ENCODE peak calls at places on chromosome 20, in six cellular contexts. B, D, O, W, J and M are unnamed samples.

GRCh38 chr20:33970229-33970628 is 23.5 kb upstream of the RALY start:
- DNase-seq in B (no peak), D (no peak), O (no peak), W (no peak), J (no peak), M (no peak)

GRCh38 chr20:37364927-37365272 is 19.0 kb downstream of the SRC start:
- DNase-seq in B (no peak), D (no peak), O (no peak), W (no peak), J (no peak), M (no peak)

GRCh38 chr20:24491043-24491756 is 21.8 kb downstream of the SYNDIG1 start:
- DNase-seq in B (no peak), D (no peak), O (no peak), W (no peak), J (no peak), M (no peak)

GRCh38 chr20:11556410-11556809 is 361.3 kb upstream of the BTBD3 start:
- DNase-seq in B (no peak), D (no peak), O (no peak), W (no peak), J (no peak), M (no peak)

GRCh38 chr20:35326021-35326731 is 34.0 kb upstream of the FAM83C start:
- DNase-seq in B (no peak), D (no peak), O (no peak), W (no peak), J (no peak), M (no peak)

GRCh38 chr20:44336725-44337380 is at the start of gene R3HDML:
- DNase-seq in B (no peak), D (no peak), O (no peak), W (no peak), J (no peak), M (no peak)

GRCh38 chr20:21102252-21102609 is 3.9 kb downstream of the LINC00237 start:
- DNase-seq in B (no peak), D (no peak), O (no peak), W (no peak), J (peak; percentile 50), M (no peak)

GRCh38 chr20:21229163-21229562 is 74.0 kb upstream of the XRN2 start:
- DNase-seq in B (no peak), D (no peak), O (no peak), W (no peak), J (no peak), M (no peak)

GRCh38 chr20:57190536-57191265 is 75.7 kb downstream of the BMP7 start:
- DNase-seq in B (no peak), D (no peak), O (no peak), W (peak; percentile 19), J (no peak), M (no peak)

GRCh38 chr20:37886851-37887297 is 16.1 kb upstream of the VSTM2L start:
- DNase-seq in B (no peak), D (no peak), O (peak; percentile 72), W (no peak), J (no peak), M (no peak)

GRCh38 chr20:61608275-61609085 is 356.4 kb downstream of the CDH4 start:
- DNase-seq in B (no peak), D (no peak), O (no peak), W (no peak), J (peak; percentile 86), M (no peak)

GRCh38 chr20:18904624-18905023 is 91.0 kb downstream of the SCP2D1 start:
- DNase-seq in B (no peak), D (no peak), O (no peak), W (no peak), J (peak; percentile 18), M (no peak)

GRCh38 chr20:34012735-34013134 is 19.0 kb downstream of the RALY start:
- DNase-seq in B (no peak), D (no peak), O (no peak), W (no peak), J (no peak), M (no peak)

GRCh38 chr20:1334761-1335160 is 5.8 kb upstream of the SDCBP2 start:
- DNase-seq in B (no peak), D (no peak), O (no peak), W (no peak), J (no peak), M (no peak)

GRCh38 chr20:59705651-59706101 is 101.3 kb downstream of the PHACTR3 start:
- DNase-seq in B (no peak), D (no peak), O (no peak), W (no peak), J (no peak), M (no peak)

GRCh38 chr20:16501236-16501635 is 72.0 kb downstream of the KIF16B start:
- DNase-seq in B (no peak), D (no peak), O (no peak), W (no peak), J (no peak), M (no peak)

GRCh38 chr20:63273180-63273579 is 567 bp downstream of the ARFGAP1 start:
- DNase-seq in B (no peak), D (no peak), O (no peak), W (no peak), J (no peak), M (no peak)
- H3K27ac ChIP-seq in B (peak overlapping the region; percentile 46), D (no peak overlapping the region), O (peak overlapping the region; percentile 78), W (peak overlapping the region; percentile 60), J (no peak overlapping the region), M (peak overlapping the region; percentile 75)

GRCh38 chr20:47713941-47714450 is 71.3 kb downstream of the SULF2 start:
- DNase-seq in B (no peak), D (no peak), O (no peak), W (peak; percentile 66), J (no peak), M (no peak)
- H3K27ac ChIP-seq in B (no peak overlapping the region), D (no peak overlapping the region), O (no peak overlapping the region), W (no peak overlapping the region), J (no peak overlapping the region), M (no peak overlapping the region)

GRCh38 chr20:49571553-49571835 is 3.6 kb upstream of the PTGIS start:
- DNase-seq in B (no peak), D (no peak), O (no peak), W (no peak), J (no peak), M (no peak)

GRCh38 chr20:49570161-49570827 is 2.4 kb upstream of the PTGIS start:
- DNase-seq in B (no peak), D (no peak), O (no peak), W (no peak), J (no peak), M (no peak)

GRCh38 chr20:49572857-49573256 is 4.9 kb upstream of the PTGIS start:
- DNase-seq in B (no peak), D (no peak), O (no peak), W (no peak), J (peak; percentile 48), M (no peak)

GRCh38 chr20:49569403-49570115 is 1.6 kb upstream of the PTGIS start:
- DNase-seq in B (no peak), D (no peak), O (no peak), W (no peak), J (peak; percentile 21), M (no peak)

DNA sequence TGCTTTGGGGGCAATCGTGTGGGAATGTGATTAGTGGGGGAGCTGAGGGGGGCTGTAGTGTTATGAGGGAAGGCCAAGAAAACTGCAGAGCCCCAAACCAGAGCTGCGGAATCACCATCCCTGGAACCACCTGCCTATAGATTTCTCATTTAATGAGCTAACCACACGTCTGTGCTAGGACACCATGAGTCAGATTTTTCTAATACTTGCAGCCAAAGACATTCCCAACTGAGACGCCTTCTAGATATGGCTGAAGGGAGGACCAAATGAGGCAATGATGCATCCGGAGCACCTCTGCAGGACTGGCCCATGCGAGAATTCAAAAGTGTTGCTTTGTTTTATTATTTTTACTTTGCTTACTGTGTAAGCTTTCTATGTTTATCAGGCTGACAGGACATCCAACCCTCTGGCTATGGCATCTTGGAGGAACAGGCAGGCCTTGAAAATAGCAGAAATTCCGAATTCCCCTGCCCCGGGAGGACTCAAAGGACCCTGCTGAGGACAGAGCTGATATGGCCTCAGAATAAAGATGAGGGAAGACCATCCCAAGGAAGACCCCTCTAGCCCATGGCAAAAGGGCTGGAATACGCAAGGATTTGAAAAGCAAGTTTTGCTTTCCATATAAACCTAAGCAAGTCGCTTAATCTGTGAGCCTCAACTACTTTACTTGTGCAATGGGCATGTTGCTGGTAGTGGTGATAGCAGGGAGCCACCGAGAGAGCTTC is 3.1 kb upstream of the PTGIS start:
- DNase-seq in B (no peak), D (no peak), O (no peak), W (no peak), J (no peak), M (no peak)
- H3K27ac ChIP-seq in B (no peak overlapping the region), D (no peak overlapping the region), O (no peak overlapping the region), W (no peak overlapping the region), J (no peak overlapping the region), M (no peak overlapping the region)

GRCh38 chr20:13028673-13029072 is 19.9 kb downstream of the SPTLC3 start:
- DNase-seq in B (no peak), D (no peak), O (no peak), W (no peak), J (no peak), M (no peak)

GRCh38 chr20:13031751-13032150 is 23.0 kb downstream of the SPTLC3 start:
- DNase-seq in B (no peak), D (no peak), O (no peak), W (no peak), J (no peak), M (no peak)

GRCh38 chr20:13028001-13028400 is 19.2 kb downstream of the SPTLC3 start:
- DNase-seq in B (no peak), D (no peak), O (no peak), W (no peak), J (no peak), M (no peak)

GRCh38 chr20:13034115-13034514 is 25.3 kb downstream of the SPTLC3 start:
- DNase-seq in B (no peak), D (no peak), O (no peak), W (no peak), J (no peak), M (no peak)

DNA sequence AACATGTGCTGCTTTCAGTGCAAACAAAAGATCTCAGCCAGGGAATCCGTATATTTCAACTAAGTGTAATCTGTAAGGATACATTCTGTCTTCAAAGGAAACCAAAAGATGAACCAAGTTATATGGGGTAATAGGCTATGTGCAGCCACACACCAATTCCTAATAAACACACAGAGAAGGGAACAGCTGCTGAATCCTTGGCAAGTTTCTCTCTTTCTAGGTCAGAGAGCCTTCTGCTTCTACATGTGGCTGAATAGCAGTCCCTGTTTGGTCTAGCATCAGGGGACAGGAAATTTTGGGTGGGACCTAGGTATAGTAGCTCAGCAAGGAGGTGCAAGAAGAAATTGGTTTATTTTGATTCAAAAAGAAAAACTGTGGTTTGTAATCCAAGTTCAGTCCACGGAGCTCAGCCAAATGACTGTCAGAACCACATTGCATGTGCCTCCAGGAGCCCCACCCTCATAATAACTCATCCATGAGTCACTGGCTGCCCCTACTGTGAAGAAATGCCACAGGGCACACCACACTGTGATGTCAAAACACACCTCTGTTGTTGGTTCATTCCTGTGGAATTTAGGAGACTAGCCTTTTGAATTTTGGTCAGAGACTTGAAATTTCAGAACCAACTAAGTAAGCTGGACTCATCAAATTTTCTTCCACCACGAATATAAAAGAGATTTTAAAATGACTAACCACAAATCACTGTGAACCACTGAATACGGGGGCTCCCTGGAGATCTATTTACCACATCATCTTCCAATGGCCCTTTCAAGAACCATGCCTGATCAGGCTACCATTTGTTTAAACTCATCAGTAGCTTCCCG is 21.1 kb downstream of the SPTLC3 start:
- DNase-seq in B (no peak), D (no peak), O (no peak), W (no peak), J (no peak), M (peak; percentile 97)
- H3K27ac ChIP-seq in B (no peak overlapping the region), D (no peak overlapping the region), O (no peak overlapping the region), W (no peak overlapping the region), J (no peak overlapping the region), M (peak overlapping the region; percentile 95)

GRCh38 chr20:10541668-10542411 is 106.7 kb downstream of the SLX4IP start:
- DNase-seq in B (no peak), D (no peak), O (no peak), W (no peak), J (no peak), M (no peak)
- H3K27ac ChIP-seq in B (no peak overlapping the region), D (no peak overlapping the region), O (no peak overlapping the region), W (no peak overlapping the region), J (no peak overlapping the region), M (peak overlapping the region; percentile 89)